ENCODE peak calls at places on chromosomes 3 and 15, in five cellular contexts. J, N, H, Y and B are unnamed samples.

GRCh38 chr3:111676177-111677021 is 81.3 kb upstream of the ZBED2 start:
- DNase-seq in J (no peak), N (no peak), H (no peak), Y (no peak), B (no peak)

GRCh38 chr15:65368300-65368617 is 9.5 kb downstream of the IGDCC3 start:
- DNase-seq in J (no peak), N (no peak), H (peak), Y (no peak), B (peak)

GRCh38 chr15:77068633-77069032 is 2.3 kb downstream of the TSPAN3 start:
- DNase-seq in J (no peak), N (no peak), H (no peak), Y (no peak), B (no peak)

GRCh38 chr3:117439812-117440211 is 730.2 kb downstream of the TUSC7 start:
- DNase-seq in J (peak), N (no peak), H (peak), Y (peak), B (peak)

GRCh38 chr15:99421172-99421656 is 144.6 kb upstream of the MEF2A start:
- DNase-seq in J (peak), N (no peak), H (no peak), Y (no peak), B (no peak)

GRCh38 chr3:6680119-6680806 is 180.7 kb upstream of the GRM7 start:
- DNase-seq in J (no peak), N (no peak), H (no peak), Y (no peak), B (no peak)

GRCh38 chr3:138477120-138477519 is 42.7 kb downstream of the ESYT3 start:
- DNase-seq in J (no peak), N (no peak), H (no peak), Y (no peak), B (no peak)

GRCh38 chr3:151479452-151479851 is 18.6 kb upstream of the IGSF10 start:
- DNase-seq in J (no peak), N (no peak), H (no peak), Y (no peak), B (no peak)

GRCh38 chr3:119716998-119717397 is 14.2 kb downstream of the CFAP91 start:
- DNase-seq in J (no peak), N (no peak), H (no peak), Y (no peak), B (no peak)

GRCh38 chr15:89665449-89666146 is 10.3 kb upstream of the KIF7 start:
- DNase-seq in J (peak), N (no peak), H (peak), Y (no peak), B (peak)

GRCh38 chr3:196499061-196499460 is 4.5 kb downstream of the RNF168 start:
- DNase-seq in J (peak), N (no peak), H (no peak), Y (no peak), B (no peak)

GRCh38 chr3:24156466-24156865 is 211.4 kb downstream of the NR1D2 start:
- DNase-seq in J (peak), N (no peak), H (no peak), Y (no peak), B (no peak)

GRCh38 chr15:66294157-66294931 is 976 bp downstream of the DIS3L start:
- DNase-seq in J (peak), N (peak), H (peak), Y (no peak), B (peak)

GRCh38 chr3:155572085-155572484 is 172.8 kb downstream of the PLCH1 start:
- DNase-seq in J (no peak), N (no peak), H (no peak), Y (no peak), B (no peak)

GRCh38 chr15:77870195-77871065 is 207.1 kb downstream of the TBC1D2B start:
- DNase-seq in J (peak), N (peak), H (peak), Y (peak), B (peak)

GRCh38 chr3:10467904-10468610 is 37.3 kb downstream of the ATP2B2 start:
- DNase-seq in J (no peak), N (no peak), H (no peak), Y (no peak), B (no peak)

GRCh38 chr3:123764642-123765041 is 119.5 kb downstream of the MYLK start:
- DNase-seq in J (no peak), N (no peak), H (no peak), Y (no peak), B (peak)

GRCh38 chr3:17546500-17546899 is 195.9 kb downstream of the TBC1D5 start:
- DNase-seq in J (no peak), N (no peak), H (no peak), Y (no peak), B (no peak)

GRCh38 chr3:138889792-138890191 is 55.1 kb upstream of the PIK3CB start:
- DNase-seq in J (no peak), N (no peak), H (no peak), Y (no peak), B (no peak)

GRCh38 chr3:72328755-72329154 is 519.5 kb downstream of the SHQ1 start:
- DNase-seq in J (no peak), N (no peak), H (no peak), Y (no peak), B (no peak)

GRCh38 chr3:146222204-146223046 is 28.5 kb downstream of the PLSCR4 start:
- DNase-seq in J (peak), N (no peak), H (peak), Y (no peak), B (no peak)

GRCh38 chr3:113035387-113035982 is 44.7 kb downstream of the GTPBP8 start:
- DNase-seq in J (peak), N (peak), H (peak), Y (peak), B (peak)

GRCh38 chr15:98754283-98755022 is 106.1 kb downstream of the IGF1R start:
- DNase-seq in J (peak), N (no peak), H (no peak), Y (no peak), B (no peak)

GRCh38 chr3:147630921-147631320 is 221.8 kb downstream of the ZIC1 start:
- DNase-seq in J (no peak), N (no peak), H (no peak), Y (no peak), B (no peak)

GRCh38 chr3:130779031-130779430 is 32.4 kb upstream of the PIK3R4 start:
- DNase-seq in J (no peak), N (no peak), H (no peak), Y (peak), B (no peak)

GRCh38 chr3:94453864-94454263 is 391.0 kb downstream of the NSUN3 start:
- DNase-seq in J (no peak), N (no peak), H (peak), Y (no peak), B (no peak)

GRCh38 chr3:126959921-126960603 is 22.9 kb upstream of the PLXNA1 start:
- DNase-seq in J (peak), N (no peak), H (peak), Y (no peak), B (no peak)

GRCh38 chr3:65778966-65779365 is 259.8 kb downstream of the MAGI1 start:
- DNase-seq in J (peak), N (no peak), H (peak), Y (no peak), B (no peak)

GRCh38 chr3:38960953-38961622 is 90.7 kb downstream of the SCN11A start:
- DNase-seq in J (peak), N (no peak), H (peak), Y (peak), B (peak)

GRCh38 chr15:51223771-51224229 is 114.6 kb downstream of the CYP19A1 start:
- DNase-seq in J (peak), N (no peak), H (no peak), Y (no peak), B (no peak)

GRCh38 chr3:71949403-71949802 is 164.5 kb upstream of the PROK2 start:
- DNase-seq in J (no peak), N (no peak), H (no peak), Y (no peak), B (no peak)

GRCh38 chr15:79117442-79118204 is 27.0 kb upstream of the RASGRF1 start:
- DNase-seq in J (no peak), N (no peak), H (peak), Y (no peak), B (no peak)

GRCh38 chr15:41876007-41876406 is 17.8 kb downstream of the SPTBN5 start:
- DNase-seq in J (no peak), N (no peak), H (no peak), Y (no peak), B (no peak)

GRCh38 chr3:58577269-58577821 is at the start of gene FAM107A:
- DNase-seq in J (peak), N (no peak), H (peak), Y (no peak), B (no peak)

GRCh38 chr15:48360841-48361240 is 29.6 kb downstream of the DUT start:
- DNase-seq in J (peak), N (no peak), H (no peak), Y (no peak), B (no peak)

GRCh38 chr15:51576911-51577500 is 45.6 kb downstream of the DMXL2 start:
- DNase-seq in J (peak), N (no peak), H (no peak), Y (no peak), B (no peak)

GRCh38 chr15:53910236-53910849 is 67.9 kb upstream of the UNC13C start:
- DNase-seq in J (no peak), N (no peak), H (no peak), Y (no peak), B (no peak)